ENCODE peak calls at places on chromosome 2, in five cellular contexts. E is PC-9, U is lower lobe of right lung, N is body of pancreas, Q is adipocyte. B is an unnamed sample.

GRCh38 chr2:128237911-128238697 is 80.6 kb downstream of the HS6ST1 start:
- DNase-seq in E (no peak), U (no peak), N (no peak), Q (no peak), B (no peak)

GRCh38 chr2:120431386-120432292 is 85.7 kb downstream of the INHBB start:
- DNase-seq in E (no peak), U (no peak), N (no peak), Q (no peak), B (no peak)

GRCh38 chr2:46984642-46985476 is 69.3 kb upstream of the MCFD2 start:
- DNase-seq in E (peak; percentile 96), U (peak; percentile 77), N (no peak), Q (peak; percentile 88), B (peak; percentile 96)

GRCh38 chr2:107259011-107259410 is 373.0 kb upstream of the ST6GAL2 start:
- DNase-seq in E (no peak), U (no peak), N (no peak), Q (no peak), B (no peak)

GRCh38 chr2:203400805-203401585 is 72.8 kb downstream of the ABI2 start:
- DNase-seq in E (peak; percentile 60), U (no peak), N (no peak), Q (no peak), B (no peak)

GRCh38 chr2:65639156-65639876 is 206.9 kb upstream of the SPRED2 start:
- DNase-seq in E (no peak), U (no peak), N (no peak), Q (peak; percentile 57), B (no peak)

GRCh38 chr2:97699765-97700444 is 13.5 kb upstream of the ZAP70 start:
- DNase-seq in E (no peak), U (no peak), N (peak; percentile 68), Q (peak; percentile 86), B (no peak)

GRCh38 chr2:196376984-196377877 is 205.9 kb upstream of the STK17B start:
- DNase-seq in E (no peak), U (no peak), N (no peak), Q (peak; percentile 86), B (peak; percentile 34)

GRCh38 chr2:66701251-66701650 is 266.3 kb downstream of the MEIS1 start:
- DNase-seq in E (no peak), U (no peak), N (no peak), Q (no peak), B (no peak)

GRCh38 chr2:65885266-65885665 is 452.9 kb upstream of the SPRED2 start:
- DNase-seq in E (no peak), U (no peak), N (no peak), Q (no peak), B (no peak)

GRCh38 chr2:46380038-46380940 is 83.1 kb downstream of the EPAS1 start:
- DNase-seq in E (no peak), U (no peak), N (no peak), Q (no peak), B (no peak)

GRCh38 chr2:105329561-105330495 is at the start of gene TGFBRAP1:
- DNase-seq in E (no peak), U (peak; percentile 69), N (peak; percentile 71), Q (peak; percentile 87), B (no peak)

GRCh38 chr2:206969192-206969591 is 29.9 kb downstream of the CPO start:
- DNase-seq in E (no peak), U (no peak), N (no peak), Q (no peak), B (no peak)

GRCh38 chr2:36330456-36331395 is 24.9 kb upstream of the CRIM1 start:
- DNase-seq in E (peak; percentile 86), U (no peak), N (no peak), Q (peak; percentile 40), B (no peak)

GRCh38 chr2:64288932-64289655 is 144.9 kb upstream of the PELI1 start:
- DNase-seq in E (no peak), U (no peak), N (no peak), Q (no peak), B (no peak)

GRCh38 chr2:15076668-15077067 is 444.2 kb downstream of the LRATD1 start:
- DNase-seq in E (no peak), U (no peak), N (no peak), Q (peak; percentile 46), B (no peak)

GRCh38 chr2:235024191-235024611 is 72.4 kb downstream of the SH3BP4 start:
- DNase-seq in E (peak; percentile 85), U (no peak), N (no peak), Q (peak; percentile 53), B (peak; percentile 73)

GRCh38 chr2:205682239-205683021 is at the start of gene NRP2:
- DNase-seq in E (peak; percentile 60), U (peak; percentile 87), N (peak; percentile 77), Q (peak; percentile 95), B (no peak)

GRCh38 chr2:160207804-160208661 is 8.0 kb upstream of the ITGB6 start:
- DNase-seq in E (peak; percentile 92), U (peak; percentile 81), N (peak; percentile 63), Q (peak; percentile 98), B (peak; percentile 67)

GRCh38 chr2:36545871-36546416 is 52.0 kb downstream of the FEZ2 start:
- DNase-seq in E (no peak), U (no peak), N (no peak), Q (peak; percentile 33), B (no peak)

GRCh38 chr2:237352279-237352845 is 61.6 kb downstream of the COL6A3 start:
- DNase-seq in E (no peak), U (no peak), N (no peak), Q (no peak), B (no peak)

GRCh38 chr2:165376571-165376975 is 92.9 kb upstream of the CSRNP3 start:
- DNase-seq in E (no peak), U (no peak), N (no peak), Q (peak; percentile 13), B (no peak)

DNA sequence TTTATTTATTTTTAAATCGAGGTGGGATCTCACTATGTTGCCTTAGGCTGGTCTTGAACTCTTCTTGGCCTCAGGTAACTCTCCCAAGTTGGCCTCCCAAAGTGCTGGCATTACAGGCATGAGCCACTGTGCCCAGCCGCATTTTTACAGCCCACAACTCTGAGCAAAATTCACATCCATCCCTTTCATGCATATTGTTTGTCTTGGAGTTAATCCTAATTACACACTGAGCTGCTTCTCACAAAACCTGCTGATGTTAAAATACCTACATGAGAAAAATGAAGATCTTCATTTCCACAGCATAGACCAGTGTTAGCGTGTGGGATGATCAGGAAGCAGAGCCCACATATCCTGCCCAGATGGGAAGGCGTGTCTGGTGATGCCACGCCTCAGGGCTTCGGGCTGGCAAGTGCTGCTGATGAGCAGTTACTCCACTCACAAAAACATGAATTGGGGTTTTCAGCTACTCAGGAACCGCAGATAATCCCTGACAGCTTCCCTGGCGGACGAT is 14.6 kb downstream of the ITGB1BP1 start:
- DNase-seq in E (peak; percentile 53), U (no peak), N (no peak), Q (no peak), B (no peak)
- H3K36me3 ChIP-seq in E (peaks cover 28% of the 10 kb centered on the region), U (peaks cover 72% of the 10 kb centered on the region), N (peaks cover 4% of the 10 kb centered on the region), Q (peaks cover 52% of the 10 kb centered on the region), B (peaks cover 4% of the 10 kb centered on the region)

GRCh38 chr2:176117162-176117822 is 714 bp downstream of the HOXD10 start:
- DNase-seq in E (no peak), U (no peak), N (no peak), Q (no peak), B (no peak)
- H3K27me3 ChIP-seq in E (peaks cover 87% of the 10 kb centered on the region), U (peaks cover 100% of the 10 kb centered on the region), N (peaks cover 74% of the 10 kb centered on the region), Q (peaks cover 86% of the 10 kb centered on the region), B (peaks cover 1% of the 10 kb centered on the region)

DNA sequence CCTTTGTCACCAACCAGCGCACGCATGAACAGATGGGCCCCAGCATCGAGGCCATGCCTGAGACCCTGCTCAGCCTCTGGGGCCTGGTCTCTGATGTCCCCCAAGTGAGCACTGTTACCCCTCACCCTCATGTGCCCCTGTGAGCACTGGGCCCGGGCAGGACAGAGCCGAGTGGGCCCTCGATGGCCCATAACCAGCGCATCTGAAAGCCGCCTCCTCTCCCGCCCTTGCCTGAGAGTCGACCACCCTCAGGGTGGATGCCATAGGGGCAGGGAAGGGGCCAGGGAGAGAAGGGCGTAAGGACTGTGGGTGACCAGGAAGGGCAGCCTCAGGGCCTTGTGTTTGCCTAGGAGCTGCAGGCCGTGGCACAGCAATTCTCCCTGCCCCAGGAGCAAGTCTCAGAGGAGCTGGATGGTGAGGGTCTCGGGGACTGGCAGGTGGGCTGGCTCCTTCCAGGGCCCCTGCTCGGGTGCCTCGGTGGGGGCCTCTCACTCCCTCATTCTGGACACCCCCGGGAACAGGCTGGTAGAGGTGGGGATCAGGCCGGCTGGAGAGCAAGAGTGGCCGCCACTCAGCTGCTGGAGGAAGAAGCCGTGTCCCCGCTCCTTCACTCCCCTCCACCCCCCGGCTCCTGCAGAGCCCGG is 2.1 kb downstream of the PROM2 start:
- DNase-seq in E (no peak), U (peak; percentile 31), N (no peak), Q (no peak), B (no peak)
- H3K4me3 ChIP-seq in E (peak overlapping the region; percentile 73), U (no peak overlapping the region), N (no peak overlapping the region), Q (no peak overlapping the region), B (no peak overlapping the region)

GRCh38 chr2:241339839-241340471 is 16.1 kb upstream of the FARP2 start:
- DNase-seq in E (no peak), U (no peak), N (no peak), Q (peak; percentile 32), B (no peak)
- H3K36me3 ChIP-seq in E (peaks cover 57% of the 10 kb centered on the region), U (peaks cover 94% of the 10 kb centered on the region), N (peaks cover 53% of the 10 kb centered on the region), Q (peaks cover 84% of the 10 kb centered on the region), B (peaks cover 19% of the 10 kb centered on the region)